ENCODE peak calls at places on chromosomes 7 and 10, in seven cellular contexts. I is astrocyte, L is cardiac muscle cell, T is fibroblast of villous mesenchyme, V is endothelial cell, X is type B pancreatic cell, M is tibial artery. O is an unnamed sample.

GRCh38 chr7:79982151-79982770 is 152.4 kb upstream of the GNAI1 start:
- DNase-seq in T (peak), L (no peak), I (peak), M (no peak), X (no peak), V (no peak), O (no peak)

GRCh38 chr7:134640842-134641715 is 5.6 kb upstream of the BPGM start:
- DNase-seq in I (no peak), M (no peak), X (no peak), V (no peak), L (no peak), T (no peak), O (no peak)

GRCh38 chr10:95601116-95601719 is 40.0 kb upstream of the SORBS1 start:
- DNase-seq in I (peak), M (peak), L (peak), X (peak), T (peak), V (peak), O (no peak)

GRCh38 chr7:94059747-94060146 is 55.6 kb upstream of the BET1 start:
- DNase-seq in I (peak), T (peak), X (no peak), M (no peak), V (no peak), L (no peak), O (no peak)

GRCh38 chr7:48962821-48963505 is 38.6 kb downstream of the CDC14C start:
- DNase-seq in I (peak), T (no peak), X (no peak), L (no peak), V (no peak), M (no peak), O (no peak)

GRCh38 chr10:124641282-124642075 is 102.7 kb downstream of the FAM53B start:
- DNase-seq in M (no peak), I (peak), X (no peak), V (no peak), L (no peak), T (peak), O (no peak)

GRCh38 chr7:47601119-47601880 is 19.4 kb upstream of the TNS3 start:
- DNase-seq in X (no peak), L (no peak), M (no peak), V (no peak), I (peak), T (peak), O (no peak)

GRCh38 chr10:63217120-63217605 is 84.0 kb downstream of the NRBF2 start:
- DNase-seq in M (no peak), V (no peak), I (peak), X (no peak), L (peak), T (peak), O (no peak)

GRCh38 chr7:159144756-159145543 is at the start of gene VIPR2:
- DNase-seq in T (no peak), X (no peak), L (no peak), I (no peak), V (no peak), M (peak), O (no peak)

GRCh38 chr7:19899517-19899916 is 126.1 kb upstream of the TMEM196 start:
- DNase-seq in M (no peak), T (peak), X (no peak), L (no peak), I (peak), V (no peak), O (no peak)

GRCh38 chr7:70193514-70193913 is 595.2 kb downstream of the AUTS2 start:
- DNase-seq in T (peak), M (no peak), I (peak), X (no peak), L (no peak), V (no peak), O (no peak)

GRCh38 chr7:34451923-34452322 is 206.1 kb upstream of the NPSR1 start:
- DNase-seq in M (no peak), T (no peak), I (peak), X (no peak), L (no peak), V (no peak), O (no peak)

GRCh38 chr7:130127404-130128395 is 57.4 kb downstream of the KLHDC10 start:
- DNase-seq in L (no peak), X (no peak), M (no peak), V (no peak), T (peak), I (peak), O (no peak)

GRCh38 chr7:24778543-24779282 is 21.4 kb upstream of the GSDME start:
- DNase-seq in M (peak), V (no peak), T (peak), X (no peak), L (no peak), I (peak), O (no peak)

GRCh38 chr10:121069061-121069850 is 218.1 kb downstream of the WDR11 start:
- DNase-seq in L (no peak), X (no peak), V (no peak), T (no peak), M (no peak), I (no peak), O (no peak)

GRCh38 chr7:101588131-101588935 is 40.8 kb downstream of the MYL10 start:
- DNase-seq in I (no peak), T (peak), V (no peak), X (peak), L (no peak), M (no peak), O (no peak)

GRCh38 chr10:103481974-103482531 is 3.0 kb upstream of the CALHM3 start:
- DNase-seq in T (peak), M (no peak), V (peak), I (peak), X (no peak), L (peak), O (no peak)

GRCh38 chr7:148084138-148084537 is 506.4 kb upstream of the C7orf33 start:
- DNase-seq in I (no peak), M (no peak), L (peak), T (peak), V (peak), X (no peak), O (no peak)

GRCh38 chr7:1311406-1312097 is 78.9 kb downstream of the UNCX start:
- DNase-seq in M (no peak), L (no peak), V (no peak), T (no peak), I (no peak), X (no peak), O (no peak)

GRCh38 chr10:122115874-122116273 is 126.9 kb downstream of the TACC2 start:
- DNase-seq in I (no peak), X (no peak), T (peak), M (no peak), L (no peak), V (no peak), O (no peak)

GRCh38 chr10:122112625-122113160 is 123.7 kb downstream of the TACC2 start:
- DNase-seq in I (peak), X (peak), T (peak), L (peak), M (peak), V (peak), O (no peak)

GRCh38 chr10:122112021-122112616 is 123.2 kb downstream of the TACC2 start:
- DNase-seq in V (no peak), T (peak), M (no peak), X (no peak), L (no peak), I (no peak), O (no peak)

GRCh38 chr10:122114156-122114747 is 125.3 kb downstream of the TACC2 start:
- DNase-seq in V (no peak), I (no peak), M (peak), X (no peak), L (no peak), T (peak), O (no peak)

DNA sequence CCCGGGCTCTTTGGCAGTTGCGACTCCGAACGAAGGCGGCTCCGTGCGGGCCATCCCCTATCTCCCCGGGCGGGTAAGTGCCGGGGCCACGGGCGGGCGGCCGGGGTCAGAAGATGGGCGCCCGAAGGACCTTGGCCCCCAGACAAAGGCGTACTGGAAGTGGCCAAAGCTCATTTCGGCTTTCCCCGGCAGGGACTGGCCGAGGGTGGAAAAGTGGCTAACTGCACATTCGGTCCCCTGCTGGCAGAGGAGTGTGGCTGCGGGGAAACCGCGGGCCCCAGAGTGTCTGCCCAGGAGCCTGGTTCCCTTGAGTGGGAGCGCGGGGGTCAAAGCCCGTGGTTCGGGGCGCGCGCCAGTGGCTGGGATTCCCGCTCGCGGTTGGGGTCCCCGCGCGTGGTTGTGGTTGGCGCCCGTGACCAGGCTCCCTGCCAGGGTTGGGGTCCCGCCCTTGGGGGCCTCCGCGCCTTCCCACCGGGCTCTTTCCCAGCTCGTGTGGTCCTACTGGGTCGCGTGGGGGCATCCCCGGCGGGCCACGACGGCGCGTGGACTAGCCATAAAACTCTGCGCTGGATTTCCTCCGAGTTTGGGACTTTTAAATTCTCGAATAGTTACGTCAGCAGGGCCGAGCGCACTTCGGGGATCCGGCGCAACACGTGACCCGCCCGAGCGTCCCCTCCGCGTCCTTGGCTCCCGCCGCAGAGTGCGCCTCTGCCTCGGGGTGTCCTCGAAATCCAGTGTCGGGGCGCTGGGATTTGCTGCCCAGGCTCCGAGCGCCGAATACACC is 124.4 kb downstream of the TACC2 start:
- DNase-seq in T (peak), M (peak), X (peak), V (peak), L (peak), I (peak), O (no peak)
- TF ChIP-seq CTCF in T (peak), M (peak), X (peak), V (peak), L (peak), I (peak), O (no peak)

GRCh38 chr7:51789494-51789893 is 472.9 kb upstream of the COBL start:
- DNase-seq in I (no peak), X (no peak), V (no peak), L (peak), T (peak), M (no peak), O (no peak)
- TF ChIP-seq CTCF in I (no peak), X (peak), V (no peak), L (no peak), T (no peak), M (no peak), O (no peak)

DNA sequence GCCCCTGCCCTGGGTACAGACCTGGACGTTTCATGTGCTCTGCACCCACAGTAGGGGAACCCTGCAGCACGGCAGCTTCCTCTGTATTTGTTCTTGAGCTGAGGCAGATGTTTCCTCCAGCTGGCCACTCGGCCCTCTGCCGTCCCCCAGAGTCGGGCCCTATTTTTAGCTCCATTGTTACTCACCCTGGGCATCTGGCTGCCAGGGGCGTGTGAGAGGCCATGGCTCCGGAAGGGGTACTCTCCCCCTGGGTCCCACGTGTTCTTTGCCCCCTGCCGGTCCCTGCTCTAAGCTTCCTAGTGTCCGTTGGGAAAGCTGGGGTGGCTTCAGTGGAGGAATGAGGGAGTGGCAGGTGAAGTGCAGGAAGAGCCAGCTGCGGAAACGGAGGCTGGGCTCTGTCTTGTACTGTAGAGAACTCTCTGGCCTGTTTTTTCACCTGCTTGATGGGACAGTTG is 30.4 kb downstream of the PALD1 start:
- DNase-seq in M (peak), V (peak), X (no peak), L (peak), T (peak), I (no peak), O (no peak)
- TF ChIP-seq CTCF in M (no peak), V (no peak), X (no peak), L (no peak), T (no peak), I (no peak), O (no peak)

GRCh38 chr10:34078017-34078416 is 737.1 kb downstream of the PARD3 start:
- DNase-seq in T (no peak), I (no peak), X (no peak), L (no peak), V (no peak), M (no peak), O (no peak)
- TF ChIP-seq CTCF in T (no peak), I (no peak), X (no peak), L (peak), V (no peak), M (no peak), O (no peak)

GRCh38 chr7:132004528-132004927 is 448.1 kb upstream of the PODXL start:
- DNase-seq in L (peak), I (peak), M (no peak), T (peak), X (no peak), V (no peak), O (no peak)
- TF ChIP-seq CTCF in L (peak), I (no peak), M (no peak), T (peak), X (no peak), V (no peak), O (no peak)

DNA sequence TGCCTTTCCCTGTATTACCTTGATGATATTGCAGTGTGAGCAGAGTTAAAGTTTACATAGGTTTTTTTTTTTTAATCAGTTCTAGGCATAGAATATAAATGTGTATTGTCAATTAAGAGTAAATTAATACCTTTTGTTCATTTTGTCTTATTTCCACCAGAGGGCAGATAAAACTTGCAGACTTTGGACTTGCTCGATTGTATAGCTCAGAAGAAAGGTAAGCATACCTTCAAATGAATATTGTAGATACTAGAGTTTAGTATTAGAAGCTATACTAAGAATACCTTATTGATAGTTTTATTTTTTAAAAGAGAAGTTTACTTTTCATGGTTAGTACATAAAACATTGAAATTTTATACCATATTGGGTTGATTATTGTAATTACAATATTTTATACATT is 86.8 kb downstream of the MPLKIP start:
- DNase-seq in T (no peak), L (no peak), M (no peak), X (no peak), I (no peak), V (no peak), O (no peak)
- TF ChIP-seq CTCF in T (no peak), L (peak), M (no peak), X (no peak), I (peak), V (peak), O (no peak)

DNA sequence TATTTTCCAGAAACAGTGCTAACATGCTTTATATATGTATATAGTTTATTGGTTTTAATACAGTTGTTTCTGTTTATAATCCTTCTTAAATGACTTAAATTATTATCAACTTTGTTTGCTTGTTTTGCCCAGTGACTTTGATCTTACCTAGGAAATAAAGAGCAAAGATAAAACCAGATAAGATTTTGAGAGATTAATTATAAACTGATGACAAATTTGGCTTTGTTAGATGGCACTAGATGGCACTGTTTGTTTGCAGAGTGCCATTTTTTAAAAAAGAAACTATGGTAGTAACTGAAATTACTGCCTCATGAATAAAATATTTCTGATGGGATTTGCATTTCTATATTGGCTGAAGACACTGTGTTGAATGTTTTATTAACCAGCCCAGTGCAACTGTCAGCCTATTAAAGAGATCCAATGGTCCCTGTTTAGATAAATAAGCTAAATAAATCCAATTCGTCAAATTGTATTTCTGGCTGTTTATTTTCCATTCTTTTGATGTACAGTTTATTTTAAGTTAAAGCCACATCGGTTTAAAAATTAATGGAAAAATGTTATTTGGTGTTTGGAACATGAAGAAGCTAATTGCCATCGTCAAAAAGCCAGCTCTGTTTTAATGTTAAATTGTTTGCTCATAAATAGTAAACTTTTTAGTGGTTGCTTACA is 28.7 kb downstream of the VTI1A start:
- DNase-seq in M (no peak), V (no peak), X (no peak), I (no peak), L (no peak), T (no peak), O (no peak)
- TF ChIP-seq CTCF in M (peak), V (no peak), X (peak), I (peak), L (peak), T (peak), O (no peak)

O was measured in activated B cell treated with CpG ODN at 0.5 μM for 24 hours.